ENCODE peak calls at places on chromosome 16, in five cellular contexts. J is NCI-H1694 treated with DMSO at 0.1 percent for 48 hours, G is lung microvascular endothelial cell, H is lower leg skin, A is astrocyte of the hippocampus. W is an unnamed sample.

GRCh38 chr16:66525396-66526180 is 24.3 kb downstream of the TK2 start:
- DNase-seq in H (peak), J (no peak), G (no peak), A (peak), W (no peak)

GRCh38 chr16:47311738-47312505 is 148.9 kb downstream of the ITFG1 start:
- DNase-seq in G (no peak), H (no peak), J (no peak), A (peak), W (no peak)

GRCh38 chr16:9395958-9396359 is 304.5 kb downstream of the HAPSTR1 start:
- DNase-seq in A (no peak), G (no peak), H (no peak), J (no peak), W (no peak)

GRCh38 chr16:50591800-50592771 is 43.9 kb downstream of the NKD1 start:
- DNase-seq in G (peak), H (peak), J (no peak), A (peak), W (peak)

GRCh38 chr16:65032397-65032796 is 89.5 kb downstream of the CDH11 start:
- DNase-seq in G (no peak), H (no peak), A (no peak), J (no peak), W (no peak)

GRCh38 chr16:64808474-64808873 is 313.4 kb downstream of the CDH11 start:
- DNase-seq in G (no peak), A (no peak), H (no peak), J (no peak), W (no peak)

GRCh38 chr16:70158261-70158939 is 15.2 kb upstream of the CLEC18C start:
- DNase-seq in J (no peak), G (no peak), H (no peak), A (no peak), W (peak)

GRCh38 chr16:10655415-10655977 is 39.2 kb downstream of the TEKT5 start:
- DNase-seq in A (no peak), H (no peak), J (no peak), G (no peak), W (no peak)

GRCh38 chr16:61323456-61323855 is 712.8 kb downstream of the CDH8 start:
- DNase-seq in J (no peak), H (no peak), G (no peak), A (no peak), W (no peak)

GRCh38 chr16:11149011-11149616 is 106.9 kb downstream of the SOCS1 start:
- DNase-seq in G (peak), A (no peak), J (no peak), H (no peak), W (peak)

GRCh38 chr16:87956169-87956770 is 5.0 kb downstream of the BANP start:
- DNase-seq in G (peak), J (no peak), H (no peak), A (peak), W (no peak)

GRCh38 chr16:80122155-80122554 is 418.6 kb upstream of the DYNLRB2 start:
- DNase-seq in A (peak), G (no peak), J (peak), H (peak), W (no peak)

GRCh38 chr16:4677994-4678393 is 15.4 kb upstream of the NUDT16L1 start:
- DNase-seq in J (no peak), G (no peak), A (no peak), H (no peak), W (no peak)

GRCh38 chr16:11248133-11248532 is 7.9 kb downstream of the SOCS1 start:
- DNase-seq in J (peak), A (no peak), H (no peak), G (no peak), W (no peak)

GRCh38 chr16:2584742-2585650 is 47.2 kb downstream of the PDPK1 start:
- DNase-seq in J (peak), A (peak), H (peak), G (no peak), W (no peak)

GRCh38 chr16:7246578-7246977 is 86.1 kb upstream of the RBFOX1 start:
- DNase-seq in G (no peak), A (peak), H (no peak), J (no peak), W (no peak)